ENCODE peak calls at places on chromosomes 3 and 15, in eight cellular contexts. E, F, X, P, T, R, J and Y are unnamed samples.

GRCh38 chr15:25700916-25701315 is 162.2 kb downstream of the ATP10A start:
- DNase-seq in E (no peak), F (no peak), R (no peak), J (no peak), T (no peak), X (no peak), P (no peak), Y (no peak)

GRCh38 chr3:187919018-187919417 is 173.8 kb upstream of the BCL6 start:
- DNase-seq in J (peak), T (no peak), R (no peak), P (no peak), X (no peak), F (no peak), E (no peak), Y (no peak)

GRCh38 chr3:57998366-57999283 is 9.6 kb upstream of the FLNB start:
- DNase-seq in J (peak), X (no peak), F (no peak), T (no peak), E (no peak), P (no peak), R (peak), Y (no peak)

GRCh38 chr3:110925804-110926203 is 145.8 kb upstream of the NECTIN3 start:
- DNase-seq in F (no peak), R (peak), E (no peak), X (no peak), T (no peak), P (no peak), J (no peak), Y (no peak)

GRCh38 chr15:29438714-29439076 is 169.1 kb upstream of the NSMCE3 start:
- DNase-seq in P (no peak), J (no peak), E (no peak), R (no peak), F (no peak), T (no peak), X (no peak), Y (no peak)

GRCh38 chr3:87191175-87191574 is 35.9 kb upstream of the CHMP2B start:
- DNase-seq in T (no peak), X (no peak), R (peak), J (no peak), F (no peak), P (no peak), E (no peak), Y (no peak)

GRCh38 chr3:100637197-100637631 is 27.8 kb downstream of the ADGRG7 start:
- DNase-seq in X (no peak), R (peak), T (peak), F (no peak), P (no peak), E (no peak), J (no peak), Y (no peak)

GRCh38 chr15:88113909-88114308 is 142.6 kb downstream of the NTRK3 start:
- DNase-seq in T (no peak), P (no peak), J (no peak), E (no peak), X (no peak), F (peak), R (peak), Y (peak)

GRCh38 chr3:114274929-114275328 is 18.9 kb upstream of the TIGIT start:
- DNase-seq in E (no peak), R (peak), X (no peak), T (peak), F (no peak), P (no peak), J (no peak), Y (peak)

DNA sequence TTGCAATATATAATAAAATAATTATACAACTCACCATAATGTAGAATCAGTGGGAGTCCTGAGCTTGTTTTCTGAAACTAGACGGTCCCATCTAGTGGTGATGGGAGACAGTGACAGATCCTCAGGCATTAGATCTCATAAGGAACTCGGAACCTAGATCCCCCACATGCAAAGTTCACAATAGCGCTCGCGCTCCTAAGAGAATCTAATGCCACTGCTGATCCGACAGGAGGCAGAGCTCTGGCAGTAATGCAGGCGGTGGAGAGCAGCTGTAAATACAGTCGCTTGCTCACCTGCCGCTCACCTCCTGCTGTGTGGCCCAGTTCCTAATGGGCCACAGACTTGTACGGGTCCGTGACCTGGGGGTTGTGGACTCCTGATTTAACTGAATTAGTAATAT is 87.8 kb downstream of the P3H2 start:
- DNase-seq in J (no peak), P (no peak), F (no peak), E (no peak), X (no peak), T (no peak), R (no peak), Y (no peak)
- TF ChIP-seq CTCF in J (no peak), P (no peak), F (no peak), E (no peak), X (no peak), T (no peak), R (no peak), Y (no peak)

DNA sequence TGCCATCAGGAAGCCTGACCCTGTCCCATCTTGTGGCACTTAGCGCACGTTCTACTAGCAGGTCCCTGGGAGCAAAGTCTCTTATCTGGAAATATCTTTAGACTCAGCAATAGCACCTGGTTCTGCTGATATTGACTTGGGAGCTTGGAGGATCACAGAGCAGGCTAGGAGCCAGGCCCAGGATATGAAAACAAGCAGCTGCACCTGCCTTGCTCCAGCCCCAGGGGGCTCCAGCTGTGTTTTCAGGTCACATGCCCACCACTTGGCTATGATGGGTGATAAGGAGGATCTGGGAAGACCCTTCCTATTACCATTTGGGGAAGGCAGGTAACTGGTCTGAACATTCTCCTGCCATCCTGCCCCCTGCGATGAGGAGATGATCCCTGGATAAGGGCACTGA is 87.8 kb downstream of the C3orf70 start:
- DNase-seq in J (no peak), P (no peak), F (no peak), E (no peak), X (no peak), R (no peak), T (no peak), Y (no peak)
- TF ChIP-seq CTCF in J (no peak), P (no peak), F (no peak), E (no peak), X (no peak), R (no peak), T (peak), Y (no peak)

GRCh38 chr3:159417761-159418160 is 570.9 kb upstream of the IL12A start:
- DNase-seq in R (no peak), P (no peak), T (no peak), J (no peak), X (no peak), F (no peak), E (no peak), Y (no peak)

GRCh38 chr3:159418571-159419526 is 569.8 kb upstream of the IL12A start:
- DNase-seq in T (peak), X (no peak), J (no peak), E (no peak), F (no peak), R (peak), P (no peak), Y (peak)

GRCh38 chr3:159416854-159417253 is 571.8 kb upstream of the IL12A start:
- DNase-seq in P (no peak), E (no peak), R (peak), T (no peak), F (no peak), X (no peak), J (no peak), Y (peak)

GRCh38 chr3:159413319-159413718 is 575.3 kb upstream of the IL12A start:
- DNase-seq in R (no peak), J (no peak), P (no peak), T (no peak), E (no peak), X (no peak), F (no peak), Y (no peak)
- TF ChIP-seq CTCF in R (no peak), J (no peak), P (no peak), T (no peak), E (no peak), X (no peak), F (no peak), Y (no peak)

DNA sequence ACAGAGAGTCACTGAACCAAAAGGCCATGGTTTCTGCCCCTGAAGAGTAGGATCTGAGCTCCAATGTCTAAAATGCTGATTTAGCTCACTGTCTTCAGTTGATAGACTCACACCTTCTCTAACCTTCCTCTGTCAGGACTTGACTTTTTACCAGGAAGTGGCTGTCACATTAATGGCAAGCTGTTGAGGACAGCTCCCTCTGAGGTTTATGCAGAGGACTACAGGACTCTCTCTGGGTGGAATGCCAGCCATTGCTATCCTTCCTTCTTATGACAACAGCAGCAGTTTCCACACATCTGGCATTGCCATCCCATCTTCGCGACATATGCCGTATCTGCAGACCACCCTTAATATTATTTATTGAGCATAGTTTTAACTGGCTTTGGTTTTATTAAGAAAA is 103.8 kb upstream of the PRICKLE2 start:
- DNase-seq in R (no peak), P (no peak), F (no peak), T (no peak), X (no peak), J (no peak), E (peak), Y (no peak)
- TF ChIP-seq CTCF in R (no peak), P (no peak), F (no peak), T (no peak), X (peak), J (no peak), E (peak), Y (no peak)

DNA sequence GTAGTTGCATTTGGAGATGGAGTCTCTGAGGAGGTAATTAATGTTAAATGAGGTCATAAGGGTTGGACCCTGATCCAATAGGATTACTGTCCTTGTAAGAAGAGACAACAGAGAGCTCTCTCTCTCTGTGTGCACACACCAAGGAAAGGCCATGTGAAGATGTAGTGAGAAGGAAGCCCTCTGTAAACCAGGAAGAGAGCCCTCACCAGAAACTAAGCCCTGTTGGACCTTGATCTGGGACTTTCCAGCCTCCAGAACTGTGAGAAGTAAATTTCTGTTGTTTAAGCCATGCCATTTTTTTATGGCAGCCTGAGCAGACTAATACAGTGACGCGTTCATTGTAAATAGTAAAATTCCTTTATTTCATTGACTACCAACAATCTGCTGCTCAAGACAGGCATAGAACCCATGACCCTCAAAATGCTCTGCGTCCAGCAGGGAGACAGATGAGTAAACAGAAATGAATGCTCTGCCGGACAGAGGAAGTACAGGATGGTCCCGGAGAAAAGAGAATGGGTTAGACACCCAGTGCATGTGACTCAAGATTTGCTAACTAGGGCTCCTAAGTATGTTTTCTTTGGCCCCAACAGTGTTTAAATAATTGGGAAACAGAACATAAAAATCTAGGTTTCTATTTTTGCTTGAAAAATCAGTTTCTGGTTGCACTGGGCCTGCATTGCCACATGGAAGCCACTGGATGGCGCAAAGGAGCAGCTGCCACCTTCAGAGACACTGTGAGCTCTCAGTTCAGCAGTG is 37.9 kb upstream of the TNFAIP8L3 start:
- DNase-seq in J (peak), T (peak), R (peak), F (peak), E (peak), X (no peak), P (no peak), Y (peak)
- TF ChIP-seq CTCF in J (peak), T (peak), R (peak), F (peak), E (peak), X (peak), P (peak), Y (peak)

GRCh38 chr3:31132132-31132769 is 237.8 kb upstream of the GADL1 start:
- DNase-seq in F (peak), E (no peak), R (peak), P (no peak), T (peak), X (no peak), J (peak), Y (peak)
- TF ChIP-seq CTCF in F (peak), E (peak), R (peak), P (peak), T (peak), X (peak), J (no peak), Y (peak)

GRCh38 chr15:32657198-32657886 is 15.8 kb downstream of the SCG5 start:
- DNase-seq in X (no peak), R (no peak), E (no peak), J (peak), F (no peak), T (no peak), P (no peak), Y (no peak)
- TF ChIP-seq CTCF in X (no peak), R (peak), E (no peak), J (no peak), F (no peak), T (peak), P (no peak), Y (no peak)

GRCh38 chr3:185623909-185624308 is 37.8 kb downstream of the SENP2 start:
- DNase-seq in X (no peak), R (no peak), T (no peak), J (no peak), E (no peak), F (no peak), P (no peak), Y (no peak)
- TF ChIP-seq CTCF in X (no peak), R (no peak), T (no peak), J (no peak), E (no peak), F (no peak), P (no peak), Y (no peak)